ENCODE peak calls at places on chromosomes 11 and 22, in four cellular contexts. B, N, T and Z are unnamed samples.

GRCh38 chr11:104301776-104302175 is 137.8 kb upstream of the PDGFD start:
- DNase-seq in B (no peak), T (no peak), N (no peak), Z (no peak)

GRCh38 chr11:61270354-61271070 is 24.6 kb downstream of the VWCE start:
- DNase-seq in B (no peak), N (no peak), T (no peak), Z (no peak)

GRCh38 chr11:87236368-87236767 is 198.6 kb downstream of the TMEM135 start:
- DNase-seq in B (no peak), T (no peak), N (no peak), Z (no peak)

GRCh38 chr11:12569499-12570040 is 104.7 kb upstream of the TEAD1 start:
- DNase-seq in N (no peak), B (no peak), T (no peak), Z (no peak)

GRCh38 chr11:12160680-12161079 is 50.3 kb downstream of the MICAL2 start:
- DNase-seq in B (no peak), N (peak), T (no peak), Z (no peak)

GRCh38 chr11:57527056-57527631 is 3.4 kb downstream of the TIMM10 start:
- DNase-seq in B (peak), N (no peak), T (peak), Z (peak)

GRCh38 chr22:25557218-25557617 is 7.3 kb upstream of the GRK3 start:
- DNase-seq in T (no peak), N (no peak), B (no peak), Z (no peak)

GRCh38 chr22:42243802-42244060 is 26.7 kb downstream of the TCF20 start:
- DNase-seq in B (no peak), T (no peak), N (no peak), Z (no peak)

GRCh38 chr11:113161671-113162589 is 152.5 kb upstream of the TTC12 start:
- DNase-seq in N (no peak), T (peak), B (no peak), Z (no peak)

GRCh38 chr11:44765026-44765595 is 38.3 kb downstream of the TSPAN18 start:
- DNase-seq in B (no peak), N (no peak), T (no peak), Z (no peak)

GRCh38 chr11:44766112-44766971 is 39.6 kb downstream of the TSPAN18 start:
- DNase-seq in T (peak), B (no peak), N (no peak), Z (no peak)

GRCh38 chr11:44765676-44766075 is 38.9 kb downstream of the TSPAN18 start:
- DNase-seq in T (no peak), N (no peak), B (no peak), Z (no peak)

GRCh38 chr11:44767421-44767820 is 40.7 kb downstream of the TSPAN18 start:
- DNase-seq in B (no peak), N (no peak), T (no peak), Z (no peak)

GRCh38 chr11:44766972-44767278 is 40.2 kb downstream of the TSPAN18 start:
- DNase-seq in T (no peak), N (no peak), B (no peak), Z (no peak)
- H3K27ac ChIP-seq in T (no peak), N (peak), B (peak), Z (no peak)

GRCh38 chr22:37388538-37388937 is 38.7 kb downstream of the ELFN2 start:
- DNase-seq in T (no peak), B (no peak), N (peak), Z (no peak)

GRCh38 chr22:37390075-37390474 is 37.2 kb downstream of the ELFN2 start:
- DNase-seq in T (no peak), B (no peak), N (no peak), Z (no peak)

GRCh38 chr22:37392929-37393328 is 34.4 kb downstream of the ELFN2 start:
- DNase-seq in N (peak), B (no peak), T (no peak), Z (no peak)

GRCh38 chr22:37394341-37394740 is 32.9 kb downstream of the ELFN2 start:
- DNase-seq in B (no peak), T (no peak), N (peak), Z (no peak)

GRCh38 chr22:37391702-37392101 is 35.6 kb downstream of the ELFN2 start:
- DNase-seq in B (no peak), N (peak), T (no peak), Z (no peak)
- TF ChIP-seq POLR2A in B (no peak), N (no peak), T (no peak), Z (no peak)

GRCh38 chr11:316031-316701 is 2.3 kb downstream of the IFITM1 start:
- DNase-seq in T (no peak), B (no peak), N (peak), Z (peak)
- H3K4me3 ChIP-seq in T (no peak), B (peak), N (peak), Z (peak)

DNA sequence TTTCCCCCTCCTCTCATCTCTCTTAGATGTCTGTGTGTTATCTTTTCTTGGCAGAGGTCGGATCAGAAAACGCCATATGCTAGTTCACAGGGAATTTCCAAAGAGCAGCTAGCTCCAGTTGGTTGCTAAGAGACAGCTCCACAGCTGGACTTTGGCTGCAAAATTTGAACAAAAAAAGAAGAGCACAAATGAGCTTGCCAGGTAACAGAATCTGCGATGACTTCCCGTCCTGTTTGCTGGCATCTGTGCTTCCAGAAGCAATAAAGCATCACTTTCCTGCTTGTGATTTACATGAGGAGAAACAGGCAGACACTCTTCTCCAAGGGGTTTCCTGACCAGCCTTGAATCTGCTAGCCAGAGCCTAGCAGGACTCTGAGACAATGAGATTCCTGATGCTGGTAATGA is 596.0 kb upstream of the B3GAT1 start:
- DNase-seq in N (no peak), T (no peak), B (no peak), Z (no peak)
- H3K27ac ChIP-seq in N (no peak), T (no peak), B (no peak), Z (no peak)